ENCODE peak calls at places on chromosomes 2 and 18, in seven cellular contexts. J is uterus, G is breast epithelium, L is GM19239, S is NCI-H345, U is RCC 7860, T is WTC11. P is an unnamed sample.

GRCh38 chr2:179558010-179558911 is 293.6 kb upstream of the SESTD1 start:
- DNase-seq in J (no peak), G (no peak), L (no peak), S (no peak), U (no peak), T (no peak), P (no peak)

GRCh38 chr2:15609341-15610042 is 17.8 kb downstream of the DDX1 start:
- DNase-seq in J (no peak), G (no peak), L (no peak), S (no peak), U (no peak), T (no peak), P (no peak)

GRCh38 chr2:237060518-237061312 is 25.0 kb upstream of the COPS8 start:
- DNase-seq in J (peak), G (peak), L (no peak), S (peak), U (peak), T (peak), P (peak)

GRCh38 chr2:128600606-128601297 is 282.1 kb upstream of the HS6ST1 start:
- DNase-seq in J (no peak), G (no peak), L (no peak), S (no peak), U (no peak), T (no peak), P (no peak)

GRCh38 chr2:109209412-109209811 is 80.4 kb downstream of the SH3RF3 start:
- DNase-seq in J (peak), G (no peak), L (no peak), S (no peak), U (peak), T (no peak), P (peak)

GRCh38 chr2:55581875-55582547 is 35.4 kb downstream of the PPP4R3B start:
- DNase-seq in J (peak), G (no peak), L (no peak), S (no peak), U (no peak), T (no peak), P (no peak)

GRCh38 chr2:71693286-71694270 is 240.2 kb downstream of the DYSF start:
- DNase-seq in J (no peak), G (no peak), L (no peak), S (no peak), U (no peak), T (no peak), P (no peak)

GRCh38 chr2:198376677-198377076 is 572.3 kb downstream of the PLCL1 start:
- DNase-seq in J (no peak), G (no peak), L (no peak), S (no peak), U (peak), T (no peak), P (no peak)

GRCh38 chr18:74082476-74083070 is 65.1 kb downstream of the FBXO15 start:
- DNase-seq in J (no peak), G (no peak), L (peak), S (no peak), U (peak), T (peak), P (no peak)

GRCh38 chr2:25043241-25043867 is 1.5 kb downstream of the EFR3B start:
- DNase-seq in J (no peak), G (no peak), L (no peak), S (peak), U (peak), T (peak), P (peak)

GRCh38 chr2:227826019-227826521 is 12.4 kb downstream of the CCL20 start:
- DNase-seq in J (no peak), G (peak), L (no peak), S (no peak), U (no peak), T (no peak), P (no peak)

GRCh38 chr2:121363632-121364420 is 78.8 kb upstream of the TFCP2L1 start:
- DNase-seq in J (no peak), G (no peak), L (no peak), S (no peak), U (no peak), T (no peak), P (no peak)

GRCh38 chr2:44543773-44544725 is 182.3 kb downstream of the CAMKMT start:
- DNase-seq in J (no peak), G (no peak), L (no peak), S (peak), U (no peak), T (no peak), P (no peak)

GRCh38 chr2:98569197-98569793 is 39.0 kb downstream of the COA5 start:
- DNase-seq in J (peak), G (no peak), L (peak), S (peak), U (no peak), T (peak), P (no peak)

GRCh38 chr2:14023558-14023957 is 609.0 kb upstream of the LRATD1 start:
- DNase-seq in J (no peak), G (no peak), L (no peak), S (no peak), U (no peak), T (no peak), P (no peak)

GRCh38 chr2:58973831-58974281 is 732.7 kb upstream of the FANCL start:
- DNase-seq in J (no peak), G (no peak), L (no peak), S (no peak), U (no peak), T (peak), P (no peak)

GRCh38 chr2:10226032-10226724 is 76.5 kb upstream of the HPCAL1 start:
- DNase-seq in J (peak), G (no peak), L (no peak), S (no peak), U (no peak), T (peak), P (no peak)

P was measured in HS-5.